ENCODE peak calls at places on chromosomes 13 and 19, in six cellular contexts. One of them, this sample, is unnamed.

GRCh38 chr19:6459356-6460098 is at the start of gene SLC25A23:
- DNase-seq in bronchial epithelial cell: peak
- DNase-seq in HL-60: peak
- DNase-seq in tibial artery: peak
- DNase-seq in suprapubic skin: peak
- DNase-seq in adrenal gland: peak
- DNase-seq in this sample: peak

GRCh38 chr13:28534210-28534609 is 39.3 kb upstream of the FLT1 start:
- DNase-seq in adrenal gland: no peak
- DNase-seq in suprapubic skin: no peak
- DNase-seq in bronchial epithelial cell: no peak
- DNase-seq in tibial artery: no peak
- DNase-seq in HL-60: no peak
- DNase-seq in this sample: no peak

GRCh38 chr13:80547885-80548284 is 207.0 kb upstream of the SPRY2 start:
- DNase-seq in suprapubic skin: no peak
- DNase-seq in adrenal gland: no peak
- DNase-seq in HL-60: no peak
- DNase-seq in tibial artery: no peak
- DNase-seq in bronchial epithelial cell: no peak
- DNase-seq in this sample: no peak

GRCh38 chr13:44934724-44935123 is 54.5 kb downstream of the NUFIP1 start:
- DNase-seq in tibial artery: no peak
- DNase-seq in HL-60: peak
- DNase-seq in suprapubic skin: no peak
- DNase-seq in bronchial epithelial cell: peak
- DNase-seq in adrenal gland: no peak
- DNase-seq in this sample: no peak

GRCh38 chr13:36154567-36155231 is 23.5 kb upstream of the DCLK1 start:
- DNase-seq in HL-60: no peak
- DNase-seq in tibial artery: no peak
- DNase-seq in adrenal gland: no peak
- DNase-seq in bronchial epithelial cell: no peak
- DNase-seq in suprapubic skin: no peak
- DNase-seq in this sample: no peak

GRCh38 chr13:112733112-112733511 is 43.3 kb downstream of the ATP11A start:
- DNase-seq in tibial artery: no peak
- DNase-seq in HL-60: no peak
- DNase-seq in adrenal gland: no peak
- DNase-seq in suprapubic skin: no peak
- DNase-seq in bronchial epithelial cell: no peak
- DNase-seq in this sample: no peak

GRCh38 chr19:45253396-45254027 is 2.4 kb downstream of the MARK4 start:
- DNase-seq in HL-60: no peak
- DNase-seq in tibial artery: no peak
- DNase-seq in adrenal gland: no peak
- DNase-seq in suprapubic skin: no peak
- DNase-seq in bronchial epithelial cell: peak
- DNase-seq in this sample: no peak

GRCh38 chr13:98486412-98486811 is 90.5 kb downstream of the STK24 start:
- DNase-seq in tibial artery: no peak
- DNase-seq in adrenal gland: no peak
- DNase-seq in suprapubic skin: peak
- DNase-seq in bronchial epithelial cell: no peak
- DNase-seq in HL-60: no peak
- DNase-seq in this sample: no peak

GRCh38 chr19:58476498-58477015 is 405 bp downstream of the ZNF446 start:
- DNase-seq in tibial artery: no peak
- DNase-seq in suprapubic skin: no peak
- DNase-seq in adrenal gland: no peak
- DNase-seq in bronchial epithelial cell: no peak
- DNase-seq in HL-60: no peak
- DNase-seq in this sample: no peak

GRCh38 chr19:3573162-3573857 is 566 bp downstream of the HMG20B start:
- DNase-seq in bronchial epithelial cell: no peak
- DNase-seq in suprapubic skin: no peak
- DNase-seq in adrenal gland: peak
- DNase-seq in HL-60: no peak
- DNase-seq in tibial artery: peak
- DNase-seq in this sample: no peak

GRCh38 chr13:84481958-84482357 is 599.7 kb upstream of the SLITRK1 start:
- DNase-seq in suprapubic skin: no peak
- DNase-seq in HL-60: no peak
- DNase-seq in tibial artery: no peak
- DNase-seq in bronchial epithelial cell: peak
- DNase-seq in adrenal gland: no peak
- DNase-seq in this sample: no peak

GRCh38 chr19:7859766-7860165 is 14.4 kb downstream of the PRR36 start:
- DNase-seq in HL-60: no peak
- DNase-seq in bronchial epithelial cell: no peak
- DNase-seq in suprapubic skin: no peak
- DNase-seq in tibial artery: no peak
- DNase-seq in adrenal gland: no peak
- DNase-seq in this sample: no peak

GRCh38 chr19:27971869-27972268 is 1241.1 kb downstream of the UQCRFS1 start:
- DNase-seq in suprapubic skin: no peak
- DNase-seq in tibial artery: no peak
- DNase-seq in bronchial epithelial cell: no peak
- DNase-seq in adrenal gland: no peak
- DNase-seq in HL-60: no peak
- DNase-seq in this sample: no peak

GRCh38 chr13:47039106-47039505 is 142.3 kb upstream of the HTR2A start:
- DNase-seq in bronchial epithelial cell: peak
- DNase-seq in tibial artery: no peak
- DNase-seq in suprapubic skin: no peak
- DNase-seq in adrenal gland: no peak
- DNase-seq in HL-60: no peak
- DNase-seq in this sample: no peak

GRCh38 chr13:107275945-107276614 is 708.1 kb upstream of the ARGLU1 start:
- DNase-seq in bronchial epithelial cell: peak
- DNase-seq in suprapubic skin: no peak
- DNase-seq in adrenal gland: no peak
- DNase-seq in tibial artery: no peak
- DNase-seq in HL-60: no peak
- DNase-seq in this sample: no peak

GRCh38 chr13:41411536-41411935 is 45.8 kb upstream of the RGCC start:
- DNase-seq in bronchial epithelial cell: peak
- DNase-seq in adrenal gland: no peak
- DNase-seq in tibial artery: no peak
- DNase-seq in HL-60: no peak
- DNase-seq in suprapubic skin: no peak
- DNase-seq in this sample: no peak

GRCh38 chr13:99983401-99984133 is 2.0 kb downstream of the ZIC2 start:
- DNase-seq in adrenal gland: no peak
- DNase-seq in HL-60: no peak
- DNase-seq in tibial artery: no peak
- DNase-seq in suprapubic skin: no peak
- DNase-seq in bronchial epithelial cell: no peak
- DNase-seq in this sample: no peak

GRCh38 chr13:44117351-44117750 is 237.6 kb downstream of the LACC1 start:
- DNase-seq in adrenal gland: no peak
- DNase-seq in HL-60: no peak
- DNase-seq in tibial artery: no peak
- DNase-seq in bronchial epithelial cell: no peak
- DNase-seq in suprapubic skin: no peak
- DNase-seq in this sample: no peak

GRCh38 chr13:73341748-73342147 is 282.9 kb downstream of the KLF5 start:
- DNase-seq in suprapubic skin: no peak
- DNase-seq in tibial artery: no peak
- DNase-seq in bronchial epithelial cell: peak
- DNase-seq in adrenal gland: no peak
- DNase-seq in HL-60: no peak
- DNase-seq in this sample: no peak

GRCh38 chr19:10145031-10145430 is 25.3 kb upstream of the EIF3G start:
- DNase-seq in suprapubic skin: no peak
- DNase-seq in tibial artery: no peak
- DNase-seq in bronchial epithelial cell: no peak
- DNase-seq in HL-60: no peak
- DNase-seq in adrenal gland: no peak
- DNase-seq in this sample: no peak

GRCh38 chr13:59301166-59301551 is 862.6 kb downstream of the DIAPH3 start:
- DNase-seq in suprapubic skin: no peak
- DNase-seq in HL-60: no peak
- DNase-seq in tibial artery: no peak
- DNase-seq in adrenal gland: no peak
- DNase-seq in bronchial epithelial cell: no peak
- DNase-seq in this sample: no peak

GRCh38 chr13:99580500-99581268 is 79.4 kb downstream of the TM9SF2 start:
- DNase-seq in adrenal gland: no peak
- DNase-seq in suprapubic skin: no peak
- DNase-seq in tibial artery: no peak
- DNase-seq in bronchial epithelial cell: no peak
- DNase-seq in HL-60: no peak
- DNase-seq in this sample: no peak

GRCh38 chr13:107960301-107960700 is 255.0 kb downstream of the LIG4 start:
- DNase-seq in bronchial epithelial cell: no peak
- DNase-seq in adrenal gland: no peak
- DNase-seq in suprapubic skin: no peak
- DNase-seq in HL-60: no peak
- DNase-seq in tibial artery: no peak
- DNase-seq in this sample: no peak

GRCh38 chr19:710767-711166 is 2.0 kb downstream of the PALM start:
- DNase-seq in suprapubic skin: no peak
- DNase-seq in HL-60: no peak
- DNase-seq in tibial artery: no peak
- DNase-seq in adrenal gland: no peak
- DNase-seq in bronchial epithelial cell: no peak
- DNase-seq in this sample: no peak

GRCh38 chr13:41502676-41503075 is 45.3 kb downstream of the RGCC start:
- DNase-seq in HL-60: no peak
- DNase-seq in bronchial epithelial cell: no peak
- DNase-seq in adrenal gland: no peak
- DNase-seq in suprapubic skin: no peak
- DNase-seq in tibial artery: no peak
- DNase-seq in this sample: no peak

GRCh38 chr13:39945226-39945625 is 289.8 kb downstream of the COG6 start:
- DNase-seq in adrenal gland: no peak
- DNase-seq in bronchial epithelial cell: peak
- DNase-seq in tibial artery: no peak
- DNase-seq in HL-60: no peak
- DNase-seq in suprapubic skin: no peak
- DNase-seq in this sample: no peak

GRCh38 chr13:20702945-20703784 is at the start of gene IL17D:
- DNase-seq in tibial artery: peak
- DNase-seq in adrenal gland: no peak
- DNase-seq in HL-60: no peak
- DNase-seq in suprapubic skin: no peak
- DNase-seq in bronchial epithelial cell: no peak
- DNase-seq in this sample: no peak

GRCh38 chr19:2428756-2429711 is 1.6 kb upstream of the TIMM13 start:
- DNase-seq in adrenal gland: no peak
- DNase-seq in HL-60: no peak
- DNase-seq in tibial artery: no peak
- DNase-seq in suprapubic skin: no peak
- DNase-seq in bronchial epithelial cell: no peak
- DNase-seq in this sample: no peak

GRCh38 chr19:5680083-5680436 is 256 bp downstream of the MICOS13 start:
- DNase-seq in tibial artery: peak
- DNase-seq in HL-60: peak
- DNase-seq in adrenal gland: no peak
- DNase-seq in suprapubic skin: no peak
- DNase-seq in bronchial epithelial cell: no peak
- DNase-seq in this sample: no peak

GRCh38 chr13:110216403-110217041 is 90.4 kb downstream of the COL4A1 start:
- DNase-seq in tibial artery: peak
- DNase-seq in HL-60: no peak
- DNase-seq in suprapubic skin: no peak
- DNase-seq in adrenal gland: peak
- DNase-seq in bronchial epithelial cell: peak
- DNase-seq in this sample: no peak

GRCh38 chr13:24406524-24406923 is 97.1 kb downstream of the C1QTNF9 start:
- DNase-seq in bronchial epithelial cell: no peak
- DNase-seq in suprapubic skin: no peak
- DNase-seq in tibial artery: no peak
- DNase-seq in adrenal gland: no peak
- DNase-seq in HL-60: no peak
- DNase-seq in this sample: no peak

GRCh38 chr13:24407844-24408243 is 98.5 kb downstream of the C1QTNF9 start:
- DNase-seq in suprapubic skin: no peak
- DNase-seq in HL-60: no peak
- DNase-seq in tibial artery: no peak
- DNase-seq in adrenal gland: no peak
- DNase-seq in bronchial epithelial cell: no peak
- DNase-seq in this sample: no peak
- TF ChIP-seq CTCF in suprapubic skin: no peak
- TF ChIP-seq CTCF in HL-60: peak
- TF ChIP-seq CTCF in tibial artery: no peak
- TF ChIP-seq CTCF in adrenal gland: no peak
- TF ChIP-seq CTCF in bronchial epithelial cell: no peak
- TF ChIP-seq CTCF in this sample: peak

DNA sequence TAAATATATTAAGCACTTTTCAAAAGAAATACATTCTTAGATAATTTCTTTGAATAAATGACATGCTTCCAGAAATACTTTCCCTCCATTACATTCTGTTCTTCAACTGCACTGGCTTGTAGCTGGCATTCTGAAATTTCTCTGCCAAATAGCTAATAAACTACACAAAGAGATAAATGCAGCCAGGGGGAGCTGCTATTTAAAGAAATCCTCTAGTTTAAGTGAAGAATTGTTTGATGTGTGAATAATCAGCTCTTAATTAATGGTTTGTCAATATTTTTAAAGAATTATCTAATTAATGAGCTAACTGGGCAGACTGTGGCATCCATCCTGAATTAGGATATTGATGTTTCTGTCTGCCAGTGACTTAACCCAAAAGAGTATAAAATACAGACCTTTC is 30.7 kb downstream of the SLC7A1 start:
- DNase-seq in suprapubic skin: no peak
- DNase-seq in bronchial epithelial cell: no peak
- DNase-seq in HL-60: no peak
- DNase-seq in tibial artery: no peak
- DNase-seq in adrenal gland: no peak
- DNase-seq in this sample: no peak
- TF ChIP-seq CTCF in suprapubic skin: no peak
- TF ChIP-seq CTCF in bronchial epithelial cell: no peak
- TF ChIP-seq CTCF in HL-60: no peak
- TF ChIP-seq CTCF in tibial artery: no peak
- TF ChIP-seq CTCF in adrenal gland: no peak
- TF ChIP-seq CTCF in this sample: no peak

DNA sequence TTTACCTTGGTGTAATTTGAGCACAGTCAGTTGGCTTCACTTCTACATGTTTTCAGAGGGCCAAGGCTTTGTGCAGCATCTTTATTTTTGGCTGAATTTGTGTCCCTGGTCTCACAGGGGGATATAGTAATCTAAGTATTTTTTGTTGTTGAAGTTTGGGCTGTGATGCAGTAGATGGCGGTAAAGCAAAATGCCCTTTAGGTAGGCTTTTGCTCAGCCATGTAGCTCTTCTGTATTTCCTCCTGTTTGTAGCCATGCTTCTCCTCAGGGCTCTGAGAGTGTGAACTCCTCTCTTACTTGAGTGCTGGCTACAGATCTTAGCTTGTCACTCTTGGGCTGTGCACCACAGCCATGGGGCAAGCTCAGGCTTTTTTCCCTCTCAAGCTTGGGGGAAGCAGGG is 328.6 kb downstream of the SLITRK5 start:
- DNase-seq in suprapubic skin: no peak
- DNase-seq in HL-60: no peak
- DNase-seq in bronchial epithelial cell: peak
- DNase-seq in adrenal gland: no peak
- DNase-seq in tibial artery: no peak
- DNase-seq in this sample: no peak
- TF ChIP-seq CTCF in suprapubic skin: no peak
- TF ChIP-seq CTCF in HL-60: no peak
- TF ChIP-seq CTCF in bronchial epithelial cell: peak
- TF ChIP-seq CTCF in adrenal gland: no peak
- TF ChIP-seq CTCF in tibial artery: no peak
- TF ChIP-seq CTCF in this sample: no peak

GRCh38 chr13:25725104-25725503 is 326.7 kb downstream of the SHISA2 start:
- DNase-seq in adrenal gland: no peak
- DNase-seq in suprapubic skin: no peak
- DNase-seq in HL-60: no peak
- DNase-seq in bronchial epithelial cell: no peak
- DNase-seq in tibial artery: no peak
- DNase-seq in this sample: no peak
- TF ChIP-seq CTCF in adrenal gland: no peak
- TF ChIP-seq CTCF in suprapubic skin: no peak
- TF ChIP-seq CTCF in HL-60: no peak
- TF ChIP-seq CTCF in bronchial epithelial cell: no peak
- TF ChIP-seq CTCF in tibial artery: no peak
- TF ChIP-seq CTCF in this sample: no peak